ENCODE peak calls at places on chromosomes 2 and 18, in nine cellular contexts. Z, O, S, M, D, R, K, H and P are unnamed samples.

GRCh38 chr2:190891370-190891769 is 10.7 kb downstream of the GLS start:
- DNase-seq in R (no peak), H (no peak), K (no peak), S (no peak), O (no peak), M (no peak), D (no peak), Z (no peak), P (no peak)

GRCh38 chr2:10447300-10448207 is 573 bp downstream of the ODC1 start:
- DNase-seq in H (no peak), S (peak; percentile 48), R (no peak), O (no peak), K (peak; percentile 38), M (no peak), D (no peak), Z (no peak), P (no peak)

GRCh38 chr2:23430263-23430662 is 45.3 kb downstream of the KLHL29 start:
- DNase-seq in D (no peak), R (no peak), Z (no peak), H (no peak), K (no peak), O (no peak), S (no peak), M (no peak), P (no peak)

GRCh38 chr2:46798041-46798440 is 117.6 kb downstream of the MCFD2 start:
- DNase-seq in Z (no peak), H (no peak), D (no peak), R (no peak), S (no peak), M (peak; percentile 9), O (no peak), K (no peak), P (no peak)

GRCh38 chr2:65504814-65505697 is 72.7 kb upstream of the SPRED2 start:
- DNase-seq in O (no peak), M (peak; percentile 40), R (no peak), K (no peak), H (no peak), Z (no peak), D (no peak), S (no peak), P (no peak)

GRCh38 chr2:174577967-174578589 is 19.5 kb downstream of the WIPF1 start:
- DNase-seq in S (no peak), M (no peak), O (no peak), D (no peak), K (peak; percentile 38), R (peak; percentile 77), Z (no peak), H (peak; percentile 73), P (no peak)

GRCh38 chr2:111160758-111161157 is 40.0 kb downstream of the BCL2L11 start:
- DNase-seq in Z (no peak), S (no peak), D (no peak), O (no peak), K (no peak), H (no peak), M (no peak), R (no peak), P (no peak)

GRCh38 chr2:38719706-38720105 is 31.5 kb downstream of the SRSF7 start:
- DNase-seq in S (no peak), K (no peak), O (no peak), H (no peak), D (no peak), Z (no peak), R (no peak), M (no peak), P (no peak)

GRCh38 chr18:3498705-3499451 is 48.9 kb downstream of the TGIF1 start:
- DNase-seq in S (no peak), K (peak; percentile 88), D (no peak), M (no peak), H (no peak), O (no peak), R (no peak), Z (peak; percentile 22), P (peak; percentile 11)

GRCh38 chr18:54812885-54813284 is 15.4 kb upstream of the RAB27B start:
- DNase-seq in D (no peak), M (no peak), O (no peak), K (no peak), Z (no peak), R (no peak), S (no peak), H (no peak), P (no peak)

GRCh38 chr2:70367722-70368323 is 66.0 kb upstream of the FAM136A start:
- DNase-seq in M (no peak), Z (no peak), O (no peak), K (peak; percentile 28), S (no peak), H (no peak), D (no peak), R (no peak), P (no peak)

GRCh38 chr18:9722691-9723090 is 14.6 kb downstream of the RAB31 start:
- DNase-seq in O (no peak), R (no peak), D (no peak), S (no peak), M (no peak), H (no peak), K (no peak), Z (no peak), P (no peak)

DNA sequence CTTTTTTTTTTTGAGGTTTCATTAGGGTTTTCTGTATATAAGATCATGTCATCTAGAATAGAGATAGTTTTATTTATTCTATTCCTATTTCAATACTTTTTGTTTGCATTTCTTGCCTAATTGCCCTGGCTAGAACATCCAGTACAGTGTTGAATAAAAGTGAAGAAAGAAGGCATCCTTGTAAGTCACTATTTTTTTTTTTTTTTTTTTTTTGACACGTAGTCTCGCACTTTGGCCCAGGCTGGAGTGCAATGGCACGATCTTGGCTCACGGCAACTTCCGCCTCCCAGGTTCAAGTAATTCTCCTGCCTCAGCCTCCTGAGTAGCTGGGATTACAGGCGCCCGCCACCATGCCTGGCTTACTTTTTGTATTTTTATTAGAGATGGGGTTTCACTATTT is 27.8 kb upstream of the RANBP2 start:
- DNase-seq in K (no peak), D (no peak), H (no peak), S (no peak), R (no peak), O (no peak), Z (no peak), M (no peak), P (no peak)
- H3K27ac ChIP-seq in K (no peak overlapping the region), D (no peak overlapping the region), H (no peak overlapping the region), S (no peak overlapping the region), R (no peak overlapping the region), O (no peak overlapping the region), Z (no peak overlapping the region), M (no peak overlapping the region), P (no peak overlapping the region)

GRCh38 chr2:239396881-239397681 is 3.7 kb downstream of the HDAC4 start:
- DNase-seq in S (no peak), O (no peak), D (peak; percentile 95), M (peak; percentile 54), Z (no peak), K (no peak), R (peak; percentile 76), H (peak; percentile 59), P (no peak)

GRCh38 chr2:239393941-239394340 is 6.9 kb downstream of the HDAC4 start:
- DNase-seq in D (peak; percentile 29), M (no peak), O (no peak), H (no peak), R (no peak), S (peak; percentile 3), Z (no peak), K (no peak), P (no peak)

GRCh38 chr2:239394346-239394945 is 6.4 kb downstream of the HDAC4 start:
- DNase-seq in M (no peak), K (no peak), O (no peak), D (peak; percentile 63), S (peak; percentile 13), Z (no peak), R (no peak), H (peak; percentile 20), P (no peak)

GRCh38 chr2:239394978-239395377 is 5.8 kb downstream of the HDAC4 start:
- DNase-seq in M (no peak), H (no peak), Z (no peak), R (no peak), K (no peak), D (peak; percentile 61), O (no peak), S (no peak), P (no peak)

DNA sequence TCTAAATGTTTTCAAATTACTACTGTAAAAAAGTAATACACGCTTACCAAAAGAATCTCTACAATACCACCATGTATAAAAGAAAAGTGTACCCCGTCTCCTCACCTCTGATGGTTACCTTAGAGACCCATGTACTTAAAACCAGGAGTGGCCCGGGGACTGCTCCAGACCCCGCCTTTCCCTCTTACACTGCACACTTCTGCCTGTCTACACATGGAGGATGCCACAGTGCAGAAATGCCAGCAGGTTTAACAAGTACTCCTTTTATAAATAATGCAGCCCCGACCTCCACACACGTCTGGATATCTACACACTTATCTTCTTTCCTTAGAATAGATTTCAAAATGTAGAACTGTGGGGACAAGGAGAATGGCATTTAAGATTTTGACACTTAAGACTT is 5.3 kb downstream of the HDAC4 start:
- DNase-seq in H (no peak), D (peak; percentile 64), Z (no peak), S (no peak), O (no peak), R (no peak), K (no peak), M (no peak), P (no peak)
- H3K27ac ChIP-seq in H (no peak overlapping the region), D (no peak overlapping the region), Z (peak overlapping the region; percentile 100), S (no peak overlapping the region), O (no peak overlapping the region), R (no peak overlapping the region), K (no peak overlapping the region), M (peak overlapping the region; percentile 55), P (no peak overlapping the region)

GRCh38 chr18:62629031-62629430 is 86.3 kb upstream of the PHLPP1 start:
- DNase-seq in Z (no peak), R (no peak), K (no peak), M (no peak), H (no peak), S (no peak), D (no peak), O (no peak), P (no peak)

GRCh38 chr18:62631173-62631572 is 84.2 kb upstream of the PHLPP1 start:
- DNase-seq in M (no peak), O (no peak), D (no peak), S (no peak), K (no peak), H (no peak), R (no peak), Z (no peak), P (no peak)

GRCh38 chr18:62634991-62635630 is 80.2 kb upstream of the PHLPP1 start:
- DNase-seq in O (no peak), Z (no peak), D (no peak), S (no peak), K (no peak), H (no peak), M (no peak), R (no peak), P (no peak)

GRCh38 chr18:62634471-62634870 is 80.9 kb upstream of the PHLPP1 start:
- DNase-seq in S (no peak), K (no peak), M (no peak), H (no peak), R (no peak), D (no peak), Z (no peak), O (no peak), P (no peak)

GRCh38 chr18:62632788-62633455 is 82.4 kb upstream of the PHLPP1 start:
- DNase-seq in K (no peak), Z (no peak), M (no peak), R (no peak), S (no peak), D (no peak), O (no peak), H (no peak), P (no peak)
- H3K27ac ChIP-seq in K (no peak overlapping the region), Z (no peak overlapping the region), M (no peak overlapping the region), R (no peak overlapping the region), S (no peak overlapping the region), D (no peak overlapping the region), O (no peak overlapping the region), H (no peak overlapping the region), P (no peak overlapping the region)

GRCh38 chr2:239056611-239057010 is 208.7 kb downstream of the TWIST2 start:
- DNase-seq in R (no peak), O (no peak), D (peak; percentile 20), S (peak; percentile 64), H (no peak), Z (no peak), M (no peak), K (no peak), P (no peak)
- H3K27ac ChIP-seq in R (no peak overlapping the region), O (no peak overlapping the region), D (no peak overlapping the region), S (no peak overlapping the region), H (no peak overlapping the region), Z (no peak overlapping the region), M (no peak overlapping the region), K (no peak overlapping the region), P (no peak overlapping the region)